ENCODE peak calls at places on chromosome 17, in six cellular contexts. One of them, this sample, is unnamed.

GRCh38 chr17:76537578-76538280 is at the start of gene CYGB:
- DNase-seq in mesenchymal stem cell: peak; percentile 80
- DNase-seq in K562: no peak
- DNase-seq in fibroblast of lung: peak; percentile 68
- DNase-seq in hepatocyte: peak; percentile 64
- DNase-seq in HCT116: no peak
- DNase-seq in this sample: peak; percentile 70

GRCh38 chr17:3913531-3914318 is 2.5 kb downstream of the P2RX1 start:
- DNase-seq in mesenchymal stem cell: peak; percentile 80
- DNase-seq in K562: peak; percentile 80
- DNase-seq in fibroblast of lung: peak; percentile 68
- DNase-seq in hepatocyte: peak; percentile 85
- DNase-seq in HCT116: peak; percentile 54
- DNase-seq in this sample: peak; percentile 84

GRCh38 chr17:62792122-62792800 is 15.9 kb downstream of the MARCHF10 start:
- DNase-seq in mesenchymal stem cell: peak; percentile 98
- DNase-seq in K562: no peak
- DNase-seq in fibroblast of lung: peak; percentile 99
- DNase-seq in hepatocyte: no peak
- DNase-seq in HCT116: peak; percentile 61
- DNase-seq in this sample: no peak

GRCh38 chr17:76994237-76994637 is 126.0 kb downstream of the MGAT5B start:
- DNase-seq in mesenchymal stem cell: no peak
- DNase-seq in K562: no peak
- DNase-seq in fibroblast of lung: no peak
- DNase-seq in hepatocyte: no peak
- DNase-seq in HCT116: no peak
- DNase-seq in this sample: peak; percentile 56

GRCh38 chr17:67492824-67493490 is 115.9 kb downstream of the PITPNC1 start:
- DNase-seq in mesenchymal stem cell: no peak
- DNase-seq in K562: no peak
- DNase-seq in fibroblast of lung: no peak
- DNase-seq in hepatocyte: no peak
- DNase-seq in HCT116: no peak
- DNase-seq in this sample: no peak

GRCh38 chr17:28008526-28008925 is 34.0 kb upstream of the NLK start:
- DNase-seq in mesenchymal stem cell: peak; percentile 57
- DNase-seq in K562: peak; percentile 77
- DNase-seq in fibroblast of lung: peak; percentile 53
- DNase-seq in hepatocyte: peak; percentile 77
- DNase-seq in HCT116: peak; percentile 8
- DNase-seq in this sample: peak; percentile 88

GRCh38 chr17:3773511-3773910 is 27.5 kb downstream of the ITGAE start:
- DNase-seq in mesenchymal stem cell: peak; percentile 49
- DNase-seq in K562: no peak
- DNase-seq in fibroblast of lung: peak; percentile 62
- DNase-seq in hepatocyte: no peak
- DNase-seq in HCT116: no peak
- DNase-seq in this sample: no peak

GRCh38 chr17:27825459-27825858 is 25.1 kb upstream of the NOS2 start:
- DNase-seq in mesenchymal stem cell: no peak
- DNase-seq in K562: no peak
- DNase-seq in fibroblast of lung: no peak
- DNase-seq in hepatocyte: no peak
- DNase-seq in HCT116: no peak
- DNase-seq in this sample: no peak

GRCh38 chr17:38719284-38719942 is 10.7 kb upstream of the CISD3 start:
- DNase-seq in mesenchymal stem cell: no peak
- DNase-seq in K562: no peak
- DNase-seq in fibroblast of lung: no peak
- DNase-seq in hepatocyte: no peak
- DNase-seq in HCT116: no peak
- DNase-seq in this sample: peak; percentile 44

DNA sequence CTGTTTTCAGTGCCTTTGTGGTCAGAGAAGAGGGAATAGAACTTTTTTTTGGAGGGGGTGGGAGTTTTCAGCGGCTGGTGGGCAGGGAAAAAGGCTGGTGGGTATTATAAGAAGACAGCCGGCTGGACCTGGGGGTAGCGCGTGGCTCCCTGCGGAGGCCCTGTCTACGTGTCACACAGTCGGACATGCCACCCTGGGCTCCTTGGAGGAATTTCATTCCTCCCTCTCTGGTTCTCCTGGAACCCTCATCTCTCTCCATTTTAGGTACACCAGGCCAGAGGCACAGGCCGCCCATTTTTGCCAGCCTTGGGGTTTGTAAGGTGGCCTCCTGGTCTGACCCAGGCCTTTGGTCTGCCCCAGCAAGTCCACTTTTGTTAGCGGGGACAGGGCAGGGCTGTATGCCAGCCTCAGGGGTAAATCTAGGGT is 908 bp downstream of the FKBP10 start:
- DNase-seq in mesenchymal stem cell: peak; percentile 27
- DNase-seq in K562: no peak
- DNase-seq in fibroblast of lung: no peak
- DNase-seq in hepatocyte: no peak
- DNase-seq in HCT116: no peak
- DNase-seq in this sample: no peak
- H2AFZ ChIP-seq in mesenchymal stem cell: no peak overlapping the region
- H2AFZ ChIP-seq in K562: no peak overlapping the region
- H2AFZ ChIP-seq in fibroblast of lung: no peak overlapping the region
- H2AFZ ChIP-seq in hepatocyte: peak overlapping the region; percentile 100
- H2AFZ ChIP-seq in HCT116: no peak overlapping the region
- H2AFZ ChIP-seq in this sample: no peak overlapping the region

GRCh38 chr17:5797447-5797846 is 213.1 kb upstream of the NLRP1 start:
- DNase-seq in mesenchymal stem cell: peak; percentile 15
- DNase-seq in K562: no peak
- DNase-seq in fibroblast of lung: no peak
- DNase-seq in hepatocyte: no peak
- DNase-seq in HCT116: no peak
- DNase-seq in this sample: peak; percentile 25
- H3K27ac ChIP-seq in mesenchymal stem cell: no peak overlapping the region
- H3K27ac ChIP-seq in K562: no peak overlapping the region
- H3K27ac ChIP-seq in fibroblast of lung: no peak overlapping the region
- H3K27ac ChIP-seq in hepatocyte: no peak overlapping the region
- H3K27ac ChIP-seq in HCT116: no peak overlapping the region
- H3K27ac ChIP-seq in this sample: no peak overlapping the region

GRCh38 chr17:41593306-41594095 is 6.8 kb upstream of the KRT14 start:
- DNase-seq in mesenchymal stem cell: no peak
- DNase-seq in K562: no peak
- DNase-seq in fibroblast of lung: no peak
- DNase-seq in hepatocyte: no peak
- DNase-seq in HCT116: no peak
- DNase-seq in this sample: no peak

GRCh38 chr17:41592601-41593305 is 6.1 kb upstream of the KRT14 start:
- DNase-seq in mesenchymal stem cell: no peak
- DNase-seq in K562: no peak
- DNase-seq in fibroblast of lung: no peak
- DNase-seq in hepatocyte: no peak
- DNase-seq in HCT116: no peak
- DNase-seq in this sample: peak; percentile 16

GRCh38 chr17:41594363-41594915 is 7.7 kb upstream of the KRT14 start:
- DNase-seq in mesenchymal stem cell: no peak
- DNase-seq in K562: no peak
- DNase-seq in fibroblast of lung: no peak
- DNase-seq in hepatocyte: no peak
- DNase-seq in HCT116: no peak
- DNase-seq in this sample: no peak

GRCh38 chr17:41599680-41600079 is 12.9 kb downstream of the KRT16 start:
- DNase-seq in mesenchymal stem cell: no peak
- DNase-seq in K562: no peak
- DNase-seq in fibroblast of lung: no peak
- DNase-seq in hepatocyte: no peak
- DNase-seq in HCT116: no peak
- DNase-seq in this sample: no peak

GRCh38 chr17:41595585-41595984 is 8.9 kb upstream of the KRT14 start:
- DNase-seq in mesenchymal stem cell: no peak
- DNase-seq in K562: no peak
- DNase-seq in fibroblast of lung: no peak
- DNase-seq in hepatocyte: no peak
- DNase-seq in HCT116: no peak
- DNase-seq in this sample: no peak
- H2AFZ ChIP-seq in mesenchymal stem cell: no peak overlapping the region
- H2AFZ ChIP-seq in K562: no peak overlapping the region
- H2AFZ ChIP-seq in fibroblast of lung: no peak overlapping the region
- H2AFZ ChIP-seq in hepatocyte: no peak overlapping the region
- H2AFZ ChIP-seq in HCT116: no peak overlapping the region
- H2AFZ ChIP-seq in this sample: no peak overlapping the region

DNA sequence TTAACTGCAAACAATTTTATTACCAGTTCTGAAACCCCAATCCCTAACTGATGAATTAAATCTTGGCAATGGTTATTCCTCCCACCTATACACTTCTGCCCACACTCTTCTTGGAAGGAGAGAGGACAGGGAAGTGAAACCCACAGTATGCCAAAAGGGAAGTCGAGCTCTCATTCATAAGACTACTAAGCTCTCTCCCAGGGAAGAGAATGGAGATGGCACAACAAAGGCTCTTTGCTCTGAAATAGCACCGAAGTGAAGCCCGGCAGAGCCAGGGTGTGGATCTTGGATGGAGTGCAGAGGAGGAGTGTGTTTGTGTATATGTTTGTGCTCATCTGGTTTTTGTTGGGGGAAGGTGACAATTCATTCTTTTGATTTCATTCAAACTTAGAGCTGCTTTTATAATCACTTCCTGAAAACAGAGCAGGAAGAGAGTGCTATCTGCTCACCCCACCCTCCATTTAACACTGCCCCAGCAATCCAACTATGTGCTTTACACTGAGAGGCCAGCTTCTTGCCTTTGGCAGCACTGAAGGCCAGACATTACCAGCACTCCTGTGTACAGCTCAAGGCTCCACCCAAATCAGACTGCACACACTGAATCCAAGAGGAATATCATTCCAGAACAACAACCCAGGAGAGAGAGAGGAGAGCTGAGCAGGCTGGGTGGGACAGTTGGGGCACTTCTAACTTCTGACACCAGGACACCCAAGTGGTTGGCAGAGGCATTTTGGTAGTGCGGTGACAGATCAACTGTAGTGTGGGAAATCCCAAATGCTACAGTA is 68.8 kb downstream of the HIC1 start:
- DNase-seq in mesenchymal stem cell: peak; percentile 50
- DNase-seq in K562: no peak
- DNase-seq in fibroblast of lung: no peak
- DNase-seq in hepatocyte: peak; percentile 23
- DNase-seq in HCT116: no peak
- DNase-seq in this sample: peak; percentile 53
- H3K27ac ChIP-seq in mesenchymal stem cell: no peak overlapping the region
- H3K27ac ChIP-seq in K562: no peak overlapping the region
- H3K27ac ChIP-seq in fibroblast of lung: peak overlapping the region; percentile 4
- H3K27ac ChIP-seq in hepatocyte: peak overlapping the region; percentile 71
- H3K27ac ChIP-seq in HCT116: no peak overlapping the region
- H3K27ac ChIP-seq in this sample: no peak overlapping the region

GRCh38 chr17:47203984-47204721 is 5.0 kb upstream of the MYL4 start:
- DNase-seq in mesenchymal stem cell: peak; percentile 16
- DNase-seq in K562: peak; percentile 56
- DNase-seq in fibroblast of lung: no peak
- DNase-seq in hepatocyte: no peak
- DNase-seq in HCT116: no peak
- DNase-seq in this sample: no peak

GRCh38 chr17:47208744-47209488 is at the start of gene MYL4:
- DNase-seq in mesenchymal stem cell: peak; percentile 25
- DNase-seq in K562: peak; percentile 89
- DNase-seq in fibroblast of lung: no peak
- DNase-seq in hepatocyte: no peak
- DNase-seq in HCT116: no peak
- DNase-seq in this sample: peak; percentile 47

GRCh38 chr17:47207143-47208067 is 1.7 kb upstream of the MYL4 start:
- DNase-seq in mesenchymal stem cell: no peak
- DNase-seq in K562: no peak
- DNase-seq in fibroblast of lung: no peak
- DNase-seq in hepatocyte: no peak
- DNase-seq in HCT116: no peak
- DNase-seq in this sample: no peak

GRCh38 chr17:47204722-47205418 is 4.3 kb upstream of the MYL4 start:
- DNase-seq in mesenchymal stem cell: peak; percentile 72
- DNase-seq in K562: peak; percentile 61
- DNase-seq in fibroblast of lung: peak; percentile 43
- DNase-seq in hepatocyte: no peak
- DNase-seq in HCT116: no peak
- DNase-seq in this sample: no peak

DNA sequence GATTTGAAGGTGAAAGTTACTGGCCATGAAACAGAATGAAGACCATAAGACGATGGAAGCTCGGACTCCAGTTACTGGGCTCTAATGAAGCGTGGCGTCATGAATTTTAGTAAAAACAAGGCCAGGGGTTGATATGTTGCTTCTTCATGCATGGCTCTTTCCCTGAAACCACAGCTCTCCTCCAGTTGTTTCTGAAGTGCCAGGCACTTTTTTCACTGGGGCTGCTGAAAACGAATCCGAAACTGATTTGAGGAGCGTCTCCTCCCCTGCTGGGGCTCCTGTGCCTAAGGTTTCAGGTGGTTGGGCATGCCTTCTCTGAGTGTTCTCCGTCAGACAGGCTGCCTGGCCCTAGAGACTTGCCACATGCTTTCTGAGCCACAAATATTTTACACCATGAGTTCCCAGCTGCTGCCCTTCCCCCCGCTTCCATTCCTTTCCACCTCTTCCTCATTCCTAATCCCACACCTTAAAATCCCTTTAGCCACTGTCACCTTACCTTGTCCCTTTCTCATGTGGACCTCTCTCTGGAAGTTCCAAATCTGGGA is 3.7 kb upstream of the MYL4 start:
- DNase-seq in mesenchymal stem cell: peak; percentile 77
- DNase-seq in K562: no peak
- DNase-seq in fibroblast of lung: peak; percentile 50
- DNase-seq in hepatocyte: peak; percentile 52
- DNase-seq in HCT116: no peak
- DNase-seq in this sample: no peak
- H2AFZ ChIP-seq in mesenchymal stem cell: no peak overlapping the region
- H2AFZ ChIP-seq in K562: peak overlapping the region; percentile 95
- H2AFZ ChIP-seq in fibroblast of lung: no peak overlapping the region
- H2AFZ ChIP-seq in hepatocyte: peak overlapping the region; percentile 18
- H2AFZ ChIP-seq in HCT116: peak overlapping the region; percentile 40
- H2AFZ ChIP-seq in this sample: peak overlapping the region; percentile 51

DNA sequence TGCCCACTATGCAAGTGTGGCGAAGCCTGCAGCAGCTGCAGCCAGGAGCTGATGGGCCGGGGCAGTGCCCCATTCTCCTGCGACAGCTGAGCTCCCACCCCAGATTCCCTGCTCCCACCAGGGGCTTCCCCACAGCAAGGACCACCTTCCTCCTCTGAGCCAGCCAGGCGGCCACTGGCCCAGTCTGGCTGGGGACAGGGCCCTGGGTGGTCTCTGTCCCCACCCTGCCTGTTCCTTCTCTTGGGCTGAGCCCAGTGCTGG is 5.6 kb upstream of the NPTX1 start:
- DNase-seq in mesenchymal stem cell: no peak
- DNase-seq in K562: no peak
- DNase-seq in fibroblast of lung: no peak
- DNase-seq in hepatocyte: no peak
- DNase-seq in HCT116: no peak
- DNase-seq in this sample: no peak
- H3K27ac ChIP-seq in mesenchymal stem cell: no peak overlapping the region
- H3K27ac ChIP-seq in K562: no peak overlapping the region
- H3K27ac ChIP-seq in fibroblast of lung: no peak overlapping the region
- H3K27ac ChIP-seq in hepatocyte: no peak overlapping the region
- H3K27ac ChIP-seq in HCT116: no peak overlapping the region
- H3K27ac ChIP-seq in this sample: no peak overlapping the region

DNA sequence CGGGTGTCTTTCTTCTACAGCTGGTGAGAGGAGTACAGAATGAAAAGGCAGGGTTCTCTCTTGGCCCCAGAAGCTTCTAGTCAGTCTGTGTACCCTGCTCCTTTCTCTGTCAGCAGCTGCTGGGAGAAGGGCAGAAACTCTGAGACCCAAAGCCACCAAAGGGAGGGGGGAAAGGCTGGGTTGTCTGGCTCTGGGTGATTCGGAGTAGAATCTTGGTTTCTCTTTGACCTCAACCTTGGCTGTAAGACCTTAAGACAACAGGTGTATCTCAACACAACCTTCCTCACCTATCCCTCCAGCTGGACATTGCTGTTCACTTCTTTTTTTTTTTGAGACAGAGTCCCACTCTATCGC is 3.3 kb upstream of the NR1D1 start:
- DNase-seq in mesenchymal stem cell: no peak
- DNase-seq in K562: no peak
- DNase-seq in fibroblast of lung: no peak
- DNase-seq in hepatocyte: no peak
- DNase-seq in HCT116: no peak
- DNase-seq in this sample: no peak
- H2AFZ ChIP-seq in mesenchymal stem cell: no peak overlapping the region
- H2AFZ ChIP-seq in K562: peak overlapping the region; percentile 80
- H2AFZ ChIP-seq in fibroblast of lung: no peak overlapping the region
- H2AFZ ChIP-seq in hepatocyte: no peak overlapping the region
- H2AFZ ChIP-seq in HCT116: no peak overlapping the region
- H2AFZ ChIP-seq in this sample: no peak overlapping the region

This sample was measured in neural progenitor cell.